ENCODE peak calls at places on chromosome 2, in six cellular contexts. G, X, S, I, M and U are unnamed samples.

GRCh38 chr2:135936524-135936923 is 48.9 kb downstream of the DARS1 start:
- DNase-seq in X (no peak), S (no peak), M (no peak), G (no peak), I (no peak), U (no peak)

GRCh38 chr2:174332607-174333001 is 2.1 kb upstream of the SP9 start:
- DNase-seq in G (no peak), S (no peak), X (no peak), M (no peak), I (no peak), U (no peak)

GRCh38 chr2:69385443-69386151 is 1.4 kb downstream of the GFPT1 start:
- DNase-seq in I (no peak), G (no peak), S (peak; percentile 52), X (no peak), M (no peak), U (no peak)

GRCh38 chr2:241603686-241604085 is 33.3 kb downstream of the THAP4 start:
- DNase-seq in I (no peak), S (no peak), M (no peak), X (no peak), G (no peak), U (no peak)

GRCh38 chr2:191839918-191840804 is 6.7 kb downstream of the CAVIN2 start:
- DNase-seq in I (no peak), X (no peak), G (no peak), M (no peak), S (no peak), U (no peak)

GRCh38 chr2:106839849-106840595 is 45.9 kb downstream of the ST6GAL2 start:
- DNase-seq in M (no peak), S (no peak), X (no peak), I (no peak), G (no peak), U (no peak)

GRCh38 chr2:11749646-11750349 is 3.4 kb downstream of the LPIN1 start:
- DNase-seq in X (no peak), G (no peak), S (no peak), M (no peak), I (peak; percentile 68), U (no peak)

GRCh38 chr2:35871672-35872071 is 483.9 kb upstream of the CRIM1 start:
- DNase-seq in I (no peak), G (no peak), M (no peak), X (no peak), S (no peak), U (no peak)

GRCh38 chr2:223036756-223037432 is 15.1 kb upstream of the KCNE4 start:
- DNase-seq in M (no peak), X (no peak), G (no peak), S (no peak), I (no peak), U (no peak)

GRCh38 chr2:134669731-134670669 is 48.8 kb downstream of the TMEM163 start:
- DNase-seq in S (no peak), I (peak; percentile 74), G (no peak), X (peak; percentile 85), M (peak; percentile 26), U (peak; percentile 77)

GRCh38 chr2:58448065-58448507 is 207.0 kb upstream of the FANCL start:
- DNase-seq in M (peak; percentile 35), I (peak; percentile 32), G (peak; percentile 72), S (peak; percentile 70), X (peak; percentile 94), U (no peak)

GRCh38 chr2:166516712-166517303 is 22.8 kb upstream of the SCN7A start:
- DNase-seq in M (no peak), G (no peak), X (peak; percentile 60), S (peak; percentile 41), I (peak; percentile 39), U (no peak)

GRCh38 chr2:210233487-210233886 is 8.2 kb upstream of the ACADL start:
- DNase-seq in G (no peak), S (no peak), X (no peak), M (no peak), I (no peak), U (no peak)
- TF ChIP-seq CTCF in G (no peak), S (no peak), X (no peak), M (no peak), I (no peak), U (no peak)

DNA sequence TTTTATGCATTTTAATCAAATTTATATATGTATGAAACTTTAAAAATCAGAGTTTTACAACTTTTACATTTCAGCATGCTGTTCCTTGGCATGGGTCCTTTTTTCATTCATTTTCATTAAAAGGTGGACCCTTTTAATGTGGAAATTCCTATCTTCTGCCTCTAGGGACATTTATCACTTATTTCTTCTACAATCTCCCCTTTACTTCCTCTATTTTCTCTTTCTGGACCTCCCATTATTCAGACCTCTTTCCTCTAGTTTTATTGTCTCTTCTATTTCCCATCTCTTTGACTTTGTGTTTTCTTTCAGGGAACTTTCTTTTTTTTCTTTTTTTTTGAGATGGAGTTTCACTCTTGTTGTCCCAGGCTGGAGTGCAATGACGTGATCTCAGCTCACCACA is 5.7 kb downstream of the PROC start:
- DNase-seq in I (no peak), S (no peak), M (no peak), G (no peak), X (peak; percentile 25), U (no peak)
- H3K4me3 ChIP-seq in I (no peak overlapping the region), S (no peak overlapping the region), M (no peak overlapping the region), G (peak overlapping the region; percentile 49), X (no peak overlapping the region), U (no peak overlapping the region)

DNA sequence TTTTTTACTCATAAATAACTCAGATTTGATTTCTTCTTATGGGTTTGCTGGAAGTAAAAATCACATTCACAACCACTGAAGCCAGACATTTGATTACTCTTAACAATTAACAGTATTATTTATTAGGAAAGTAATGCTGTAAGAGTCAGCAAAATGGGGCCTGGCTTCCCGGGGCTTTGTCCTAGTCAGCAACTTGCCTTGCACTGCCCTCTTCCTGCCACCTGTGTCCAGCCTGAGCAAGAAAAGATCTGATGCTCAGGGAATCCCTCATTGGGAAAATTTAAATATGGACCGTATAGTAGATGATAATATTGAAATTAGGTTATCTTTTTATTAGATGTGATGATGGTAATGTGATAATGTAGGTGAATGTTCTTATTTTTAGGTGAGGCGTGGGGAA is 30.8 kb upstream of the ACYP2 start:
- DNase-seq in X (no peak), S (peak; percentile 57), I (no peak), G (no peak), M (no peak), U (no peak)
- TF ChIP-seq CTCF in X (peak; percentile 24), S (peak; percentile 53), I (no peak), G (peak; percentile 76), M (peak; percentile 62), U (no peak)

GRCh38 chr2:74502147-74502719 is 2.8 kb upstream of the LBX2 start:
- DNase-seq in I (no peak), S (no peak), G (no peak), X (no peak), M (no peak), U (no peak)
- H3K4me3 ChIP-seq in I (peak overlapping the region; percentile 34), S (peak overlapping the region; percentile 55), G (peak overlapping the region; percentile 94), X (no peak overlapping the region), M (peak overlapping the region; percentile 47), U (peak overlapping the region; percentile 49)

GRCh38 chr2:171522057-171522803 is at the start of gene CYBRD1:
- DNase-seq in I (peak; percentile 89), X (peak; percentile 88), S (peak; percentile 39), M (no peak), G (no peak), U (no peak)
- TF ChIP-seq CTCF in I (no peak), X (no peak), S (no peak), M (no peak), G (no peak), U (no peak)

DNA sequence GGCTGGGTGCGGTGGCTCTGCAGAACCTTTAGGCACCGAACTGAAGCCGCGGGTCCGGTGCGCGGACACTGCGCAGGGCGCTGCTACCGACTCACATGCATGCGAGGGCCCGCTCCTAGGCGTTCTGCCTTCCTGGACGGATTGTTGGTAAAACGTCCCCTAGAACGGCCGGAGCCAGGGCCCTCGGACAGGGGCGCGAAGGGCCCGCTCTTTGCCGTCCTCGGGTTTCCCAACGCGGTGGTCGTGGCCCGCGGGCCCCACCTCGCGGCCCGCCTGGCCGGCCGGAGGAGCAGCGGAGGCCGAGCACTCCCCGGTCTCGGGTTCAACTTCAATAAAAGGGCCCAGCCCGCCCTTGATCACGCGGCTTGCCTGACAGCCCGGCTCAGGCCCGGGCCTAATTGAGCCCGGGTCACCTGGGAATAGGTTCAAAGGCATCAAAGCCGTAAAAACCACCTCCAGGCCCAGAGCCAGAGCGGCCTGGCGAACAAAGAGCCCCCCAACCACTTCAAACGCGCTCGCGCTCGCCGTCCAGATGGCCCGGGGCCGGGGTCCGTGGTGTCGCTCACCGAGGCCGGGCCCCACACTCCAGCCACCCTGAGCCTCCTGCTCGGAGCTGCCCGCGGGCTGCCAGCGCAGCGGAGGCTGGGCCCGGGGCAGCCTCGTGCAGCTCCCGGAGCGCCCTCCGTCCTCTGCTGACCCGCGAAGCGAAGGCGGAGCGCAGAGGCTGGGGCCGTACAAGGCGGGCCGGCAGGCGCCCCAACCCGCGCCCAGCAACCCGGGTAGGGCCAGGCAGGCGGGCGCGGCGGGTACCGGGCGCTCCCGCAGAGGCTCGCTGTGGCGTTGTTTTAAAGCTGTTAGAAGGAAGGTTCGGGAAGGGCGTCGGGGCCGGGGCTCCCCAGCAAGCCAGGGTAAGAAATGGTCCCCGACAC is 1.1 kb upstream of the TWIST2 start:
- DNase-seq in S (peak; percentile 40), M (no peak), I (peak; percentile 47), X (no peak), G (no peak), U (no peak)
- H3K4me3 ChIP-seq in S (peak overlapping the region; percentile 54), M (peak overlapping the region; percentile 44), I (peak overlapping the region; percentile 63), X (no peak overlapping the region), G (no peak overlapping the region), U (no peak overlapping the region)

GRCh38 chr2:45938649-45939511 is 287.4 kb downstream of the PRKCE start:
- DNase-seq in I (peak; percentile 74), X (peak; percentile 95), M (peak; percentile 94), S (peak; percentile 98), G (peak; percentile 98), U (no peak)
- TF ChIP-seq CTCF in I (no peak), X (no peak), M (no peak), S (no peak), G (no peak), U (no peak)

GRCh38 chr2:64359176-64359891 is 94.6 kb upstream of the LGALSL start:
- DNase-seq in G (no peak), S (peak; percentile 19), X (peak; percentile 25), I (no peak), M (no peak), U (no peak)
- H3K4me3 ChIP-seq in G (no peak overlapping the region), S (no peak overlapping the region), X (no peak overlapping the region), I (no peak overlapping the region), M (no peak overlapping the region), U (no peak overlapping the region)